ENCODE peak calls at places on chromosomes 2 and 18, in six cellular contexts. I, E, U, D, W and K are unnamed samples. For H3K27me3, the result is how much of the 10 kb centered on the place peaks cover.

GRCh38 chr18:58572181-58572580 is 56.7 kb downstream of the ALPK2 start:
- DNase-seq in I (no peak), E (no peak), W (no peak), U (no peak), D (no peak), K (no peak)

GRCh38 chr2:116442418-116442817 is 1372.1 kb upstream of the DDX18 start:
- DNase-seq in I (no peak), U (no peak), E (no peak), W (no peak), D (no peak), K (no peak)

GRCh38 chr18:59681521-59682004 is 15.7 kb downstream of the CCBE1 start:
- DNase-seq in E (no peak), W (no peak), I (no peak), D (no peak), U (no peak), K (no peak)

GRCh38 chr18:76281565-76281964 is 213.5 kb downstream of the ZNF516 start:
- DNase-seq in E (no peak), U (no peak), W (no peak), D (no peak), I (no peak), K (no peak)

GRCh38 chr2:170848587-170848986 is 31.9 kb downstream of the GAD1 start:
- DNase-seq in D (no peak), I (no peak), U (no peak), W (no peak), E (no peak), K (no peak)

GRCh38 chr2:16774091-16774490 is 108.5 kb upstream of the CYRIA start:
- DNase-seq in W (no peak), E (no peak), D (no peak), I (peak), U (no peak), K (no peak)

GRCh38 chr2:144526826-144527225 is 6.9 kb upstream of the ZEB2 start:
- DNase-seq in D (no peak), W (no peak), E (no peak), U (no peak), I (no peak), K (no peak)

GRCh38 chr18:13872932-13873331 is 42.4 kb downstream of the MC2R start:
- DNase-seq in U (no peak), I (peak), D (no peak), E (no peak), W (no peak), K (no peak)

GRCh38 chr2:236720974-236721600 is 151.5 kb downstream of the ACKR3 start:
- DNase-seq in I (no peak), E (no peak), W (no peak), U (no peak), D (no peak), K (no peak)

GRCh38 chr2:31413025-31413424 is 1.5 kb downstream of the XDH start:
- DNase-seq in U (no peak), D (no peak), W (no peak), E (no peak), I (no peak), K (no peak)

GRCh38 chr2:160275646-160276045 is 75.6 kb upstream of the ITGB6 start:
- DNase-seq in E (no peak), D (no peak), W (no peak), I (no peak), U (no peak), K (no peak)

GRCh38 chr2:112636605-112637288 is 9.0 kb upstream of the SLC20A1 start:
- DNase-seq in D (no peak), I (no peak), U (no peak), W (no peak), E (peak), K (no peak)

GRCh38 chr2:127218843-127219715 is 1.0 kb downstream of the CYP27C1 start:
- DNase-seq in E (no peak), D (no peak), I (peak), W (no peak), U (no peak), K (no peak)

GRCh38 chr18:24517554-24517953 is 57.1 kb downstream of the HRH4 start:
- DNase-seq in E (no peak), U (no peak), W (no peak), I (no peak), D (no peak), K (no peak)

GRCh38 chr2:190792956-190793888 is 87.4 kb upstream of the GLS start:
- DNase-seq in U (no peak), W (no peak), I (no peak), E (no peak), D (no peak), K (no peak)
- H3K27me3 ChIP-seq in U (under half), W (under half), I (under half), E (under half), D (under half), K (under half)

DNA sequence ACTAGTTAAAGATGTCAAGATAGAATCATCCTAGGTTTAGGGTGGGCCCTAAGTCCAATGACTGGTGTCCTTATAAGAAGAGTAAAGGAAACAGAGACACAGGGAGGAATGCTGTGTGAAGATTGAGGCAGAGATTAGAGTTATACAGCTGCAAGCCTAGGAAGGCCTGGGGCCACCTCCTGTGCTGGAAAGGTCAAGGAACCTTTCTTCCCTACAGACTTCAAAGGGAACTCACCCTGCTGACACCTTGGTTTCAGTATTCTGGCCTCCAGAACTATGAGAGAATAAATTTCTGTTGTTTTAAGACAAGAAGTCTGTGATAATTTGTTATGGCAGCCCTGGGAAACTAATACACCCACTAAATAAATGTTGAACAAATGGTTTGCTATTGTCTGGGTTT is 102.3 kb upstream of the NEUROD1 start:
- DNase-seq in U (no peak), I (no peak), W (no peak), D (no peak), E (no peak), K (no peak)
- H3K27ac ChIP-seq in U (no peak), I (no peak), W (no peak), D (no peak), E (no peak), K (no peak)

GRCh38 chr2:84940088-84940470 is 30.9 kb upstream of the KCMF1 start:
- DNase-seq in D (no peak), E (no peak), I (peak), U (no peak), W (no peak), K (no peak)

GRCh38 chr2:84942166-84942565 is 28.8 kb upstream of the KCMF1 start:
- DNase-seq in U (no peak), D (no peak), E (no peak), I (no peak), W (no peak), K (no peak)

GRCh38 chr2:84940836-84941412 is 30.0 kb upstream of the KCMF1 start:
- DNase-seq in D (no peak), E (no peak), U (no peak), W (peak), I (no peak), K (no peak)

GRCh38 chr2:84944257-84944909 is 26.6 kb upstream of the KCMF1 start:
- DNase-seq in I (no peak), D (no peak), E (no peak), U (no peak), W (no peak), K (no peak)

GRCh38 chr2:84942964-84943421 is 28.0 kb upstream of the KCMF1 start:
- DNase-seq in E (no peak), D (no peak), U (no peak), I (no peak), W (no peak), K (no peak)
- H3K4me3 ChIP-seq in E (no peak), D (no peak), U (no peak), I (no peak), W (no peak), K (no peak)

GRCh38 chr18:49582579-49582978 is 20.7 kb downstream of the LIPG start:
- DNase-seq in U (no peak), E (no peak), D (no peak), I (no peak), W (no peak), K (no peak)
- H3K27me3 ChIP-seq in U (under half), E (under half), D (under half), I (under half), W (under half), K (under half)

GRCh38 chr2:215664847-215665525 is 229.1 kb upstream of the FN1 start:
- DNase-seq in I (no peak), E (no peak), D (peak), U (no peak), W (no peak), K (no peak)
- H3K27ac ChIP-seq in I (no peak), E (no peak), D (peak), U (no peak), W (no peak), K (no peak)

DNA sequence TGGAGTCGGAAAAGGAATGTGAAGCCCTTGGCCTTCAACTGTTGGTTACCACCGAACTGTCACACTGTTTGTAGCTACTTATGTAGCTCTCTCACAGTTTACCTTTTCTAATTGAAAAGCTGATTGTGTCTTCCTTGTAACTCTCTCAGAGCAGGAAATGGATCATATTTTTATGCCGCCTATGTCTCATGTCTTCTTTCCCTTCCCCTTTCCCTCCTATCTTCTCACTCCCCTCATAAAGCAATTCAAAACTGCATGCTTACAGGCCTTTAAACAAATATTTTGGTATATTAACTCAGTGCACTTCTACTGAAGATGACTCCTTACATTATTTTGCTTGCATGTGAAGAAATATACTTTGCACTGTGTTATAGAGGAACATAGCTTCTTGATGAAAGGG is 6.0 kb downstream of the SLC39A10 start:
- DNase-seq in E (no peak), I (no peak), D (no peak), U (no peak), W (no peak), K (no peak)
- H3K4me3 ChIP-seq in E (no peak), I (no peak), D (no peak), U (no peak), W (no peak), K (no peak)